ENCODE peak calls at places on chromosome 17, in nine cellular contexts. R is renal cortical epithelial cell; I is fibroblast of mammary gland; U is foreskin fibroblast; M is CD8-positive, alpha-beta T cell; B is stimulated activated CD4-positive, alpha-beta T cell treated with anti-CD3 and anti-CD28 coated beads, Interleukin-2, amount 100 ng/mL, for 48 hours; G is NCI-H1105; J is AG10803; W is cardiac fibroblast. O is an unnamed sample.

GRCh38 chr17:48149174-48150106 is 41.9 kb downstream of the SNX11 start:
- DNase-seq in R (no peak), I (no peak), U (no peak), M (no peak), B (no peak), G (peak), J (no peak), W (no peak), O (peak)

GRCh38 chr17:3691539-3692166 is 4.3 kb downstream of the P2RX5 start:
- DNase-seq in R (no peak), I (no peak), U (no peak), M (no peak), B (no peak), G (no peak), J (no peak), W (no peak), O (no peak)

GRCh38 chr17:57577751-57578607 is 167.1 kb downstream of the CCDC182 start:
- DNase-seq in R (peak), I (peak), U (peak), M (no peak), B (no peak), G (peak), J (peak), W (peak), O (peak)

GRCh38 chr17:34382586-34383224 is 19.7 kb upstream of the CCL1 start:
- DNase-seq in R (no peak), I (no peak), U (no peak), M (no peak), B (peak), G (no peak), J (no peak), W (peak), O (peak)

GRCh38 chr17:73595068-73595865 is 49.0 kb downstream of the SDK2 start:
- DNase-seq in R (no peak), I (peak), U (no peak), M (no peak), B (no peak), G (no peak), J (peak), W (no peak), O (peak)

GRCh38 chr17:30273373-30273772 is 18.4 kb downstream of the BLMH start:
- DNase-seq in R (no peak), I (peak), U (peak), M (no peak), B (no peak), G (no peak), J (no peak), W (peak), O (no peak)

GRCh38 chr17:18327093-18327492 is 12.0 kb downstream of the SMCR8 start:
- DNase-seq in R (no peak), I (no peak), U (no peak), M (no peak), B (no peak), G (no peak), J (no peak), W (no peak), O (no peak)

GRCh38 chr17:47698749-47699535 is 5.0 kb downstream of the TBKBP1 start:
- DNase-seq in R (no peak), I (peak), U (no peak), M (peak), B (peak), G (no peak), J (peak), W (peak), O (no peak)

GRCh38 chr17:28346199-28346580 is 10.6 kb downstream of the TNFAIP1 start:
- DNase-seq in R (no peak), I (no peak), U (no peak), M (no peak), B (no peak), G (no peak), J (no peak), W (no peak), O (no peak)

GRCh38 chr17:81520021-81520894 is 7.7 kb upstream of the ACTG1 start:
- DNase-seq in R (no peak), I (no peak), U (no peak), M (no peak), B (no peak), G (no peak), J (no peak), W (no peak), O (no peak)

GRCh38 chr17:45332989-45333701 is 16.3 kb upstream of the MAP3K14 start:
- DNase-seq in R (peak), I (no peak), U (no peak), M (no peak), B (no peak), G (no peak), J (no peak), W (peak), O (no peak)

GRCh38 chr17:47188266-47188665 is 829 bp downstream of the CDC27 start:
- DNase-seq in R (peak), I (peak), U (peak), M (no peak), B (no peak), G (no peak), J (peak), W (peak), O (no peak)

GRCh38 chr17:82126479-82127314 is 28.7 kb upstream of the FASN start:
- DNase-seq in R (no peak), I (no peak), U (no peak), M (peak), B (peak), G (no peak), J (no peak), W (no peak), O (no peak)

GRCh38 chr17:6994666-6995246 is 1.1 kb upstream of the ALOX12 start:
- DNase-seq in R (peak), I (no peak), U (no peak), M (no peak), B (no peak), G (no peak), J (no peak), W (no peak), O (no peak)

GRCh38 chr17:8366231-8366630 is 10.3 kb downstream of the KRABD2 start:
- DNase-seq in R (peak), I (peak), U (peak), M (no peak), B (no peak), G (no peak), J (peak), W (peak), O (no peak)

GRCh38 chr17:15947331-15947730 is 2.4 kb downstream of the ADORA2B start:
- DNase-seq in R (peak), I (peak), U (peak), M (no peak), B (no peak), G (no peak), J (peak), W (peak), O (no peak)

GRCh38 chr17:2214047-2214717 is 89.4 kb downstream of the SMG6 start:
- DNase-seq in R (peak), I (peak), U (peak), M (no peak), B (no peak), G (no peak), J (peak), W (peak), O (peak)

GRCh38 chr17:45314761-45315549 is 1.9 kb downstream of the MAP3K14 start:
- DNase-seq in R (no peak), I (no peak), U (no peak), M (no peak), B (no peak), G (no peak), J (no peak), W (no peak), O (no peak)

GRCh38 chr17:50199651-50200446 is 1.6 kb downstream of the COL1A1 start:
- DNase-seq in R (peak), I (peak), U (peak), M (peak), B (peak), G (peak), J (peak), W (peak), O (peak)

GRCh38 chr17:51819341-51819740 is 339.2 kb downstream of the CA10 start:
- DNase-seq in R (no peak), I (no peak), U (no peak), M (no peak), B (no peak), G (no peak), J (no peak), W (no peak), O (no peak)

GRCh38 chr17:59643159-59643857 is 23.6 kb downstream of the CLTC start:
- DNase-seq in R (peak), I (peak), U (no peak), M (no peak), B (no peak), G (no peak), J (peak), W (peak), O (no peak)

GRCh38 chr17:76726231-76726765 is at the start of gene JMJD6:
- DNase-seq in R (peak), I (peak), U (peak), M (no peak), B (peak), G (peak), J (peak), W (peak), O (peak)

GRCh38 chr17:49851387-49852291 is 3.8 kb upstream of the TAC4 start:
- DNase-seq in R (peak), I (peak), U (peak), M (peak), B (peak), G (peak), J (peak), W (peak), O (peak)

GRCh38 chr17:47704781-47705180 is 10.8 kb downstream of the TBKBP1 start:
- DNase-seq in R (no peak), I (no peak), U (no peak), M (no peak), B (no peak), G (no peak), J (no peak), W (no peak), O (no peak)

GRCh38 chr17:51240275-51240674 is 19.6 kb downstream of the MBTD1 start:
- DNase-seq in R (no peak), I (no peak), U (no peak), M (no peak), B (no peak), G (no peak), J (no peak), W (no peak), O (no peak)

GRCh38 chr17:19409066-19409465 is 2.0 kb upstream of the RNF112 start:
- DNase-seq in R (no peak), I (no peak), U (no peak), M (no peak), B (no peak), G (no peak), J (no peak), W (no peak), O (no peak)

GRCh38 chr17:62668091-62668804 is 40.8 kb downstream of the MRC2 start:
- DNase-seq in R (peak), I (peak), U (no peak), M (no peak), B (no peak), G (no peak), J (no peak), W (no peak), O (no peak)

GRCh38 chr17:30519707-30520106 is 42.5 kb downstream of the GOSR1 start:
- DNase-seq in R (peak), I (peak), U (peak), M (no peak), B (no peak), G (no peak), J (peak), W (peak), O (no peak)

GRCh38 chr17:57694051-57694450 is 51.0 kb downstream of the CCDC182 start:
- DNase-seq in R (no peak), I (no peak), U (no peak), M (no peak), B (no peak), G (no peak), J (no peak), W (no peak), O (no peak)

GRCh38 chr17:82213251-82214011 is 789 bp upstream of the CCDC57 start:
- DNase-seq in R (peak), I (peak), U (peak), M (no peak), B (peak), G (peak), J (peak), W (peak), O (peak)

GRCh38 chr17:6823011-6823442 is 8.5 kb downstream of the TEKT1 start:
- DNase-seq in R (peak), I (peak), U (peak), M (no peak), B (no peak), G (no peak), J (peak), W (peak), O (no peak)

GRCh38 chr17:66431910-66432309 is 129.5 kb downstream of the PRKCA start:
- DNase-seq in R (peak), I (peak), U (peak), M (no peak), B (no peak), G (no peak), J (peak), W (peak), O (peak)

GRCh38 chr17:72661093-72661944 is 431.2 kb downstream of the SLC39A11 start:
- DNase-seq in R (peak), I (no peak), U (no peak), M (no peak), B (no peak), G (no peak), J (no peak), W (no peak), O (peak)

GRCh38 chr17:76529643-76530488 is 7.6 kb downstream of the CYGB start:
- DNase-seq in R (peak), I (peak), U (peak), M (no peak), B (no peak), G (no peak), J (peak), W (peak), O (peak)

GRCh38 chr17:48368352-48368751 is 61.7 kb downstream of the SKAP1 start:
- DNase-seq in R (no peak), I (no peak), U (no peak), M (no peak), B (no peak), G (no peak), J (no peak), W (no peak), O (no peak)

GRCh38 chr17:82374626-82375331 is 3.2 kb downstream of the UTS2R start:
- DNase-seq in R (no peak), I (no peak), U (no peak), M (no peak), B (no peak), G (no peak), J (no peak), W (no peak), O (no peak)

GRCh38 chr17:13113821-13114525 is 96.1 kb upstream of the ELAC2 start:
- DNase-seq in R (no peak), I (no peak), U (no peak), M (no peak), B (no peak), G (no peak), J (no peak), W (no peak), O (no peak)

O was measured in H4.